ENCODE peak calls at places on chromosomes 12 and 14, in five cellular contexts. G is GM12878, C is astrocyte, Y is keratinocyte, D is neural progenitor cell. M is an unnamed sample.

GRCh38 chr14:22188346-22188745 is 400.7 kb downstream of the DAD1 start:
- DNase-seq in G (no peak), C (no peak), Y (no peak), D (no peak), M (no peak)

GRCh38 chr12:47885012-47885501 is 19.7 kb downstream of the VDR start:
- DNase-seq in G (peak; percentile 71), C (no peak), Y (no peak), D (no peak), M (no peak)

GRCh38 chr12:22588817-22589216 is 36.2 kb upstream of the ETNK1 start:
- DNase-seq in G (no peak), C (no peak), Y (no peak), D (no peak), M (peak; percentile 22)

GRCh38 chr12:26748412-26748740 is 84.6 kb downstream of the ITPR2 start:
- DNase-seq in G (no peak), C (no peak), Y (no peak), D (no peak), M (no peak)

GRCh38 chr12:113063396-113064350 is 7.1 kb downstream of the DTX1 start:
- DNase-seq in G (no peak), C (no peak), Y (no peak), D (no peak), M (no peak)

GRCh38 chr12:108611884-108612415 is 14.1 kb upstream of the TMEM119 start:
- DNase-seq in G (no peak), C (peak; percentile 96), Y (peak; percentile 71), D (peak; percentile 68), M (peak; percentile 94)

GRCh38 chr14:104364830-104365229 is 214.7 kb upstream of the C14orf180 start:
- DNase-seq in G (no peak), C (no peak), Y (no peak), D (no peak), M (no peak)

GRCh38 chr14:81516941-81517797 is 16.5 kb downstream of the SEL1L start:
- DNase-seq in G (no peak), C (peak; percentile 41), Y (no peak), D (peak; percentile 32), M (peak; percentile 63)

GRCh38 chr14:102775855-102776760 is 1.1 kb upstream of the TRAF3 start:
- DNase-seq in G (no peak), C (peak; percentile 77), Y (no peak), D (no peak), M (peak; percentile 90)

GRCh38 chr12:68480526-68480925 is 130.2 kb upstream of the RAP1B start:
- DNase-seq in G (no peak), C (no peak), Y (no peak), D (no peak), M (no peak)

GRCh38 chr12:88036368-88036965 is 7.3 kb upstream of the C12orf50 start:
- DNase-seq in G (no peak), C (peak; percentile 40), Y (no peak), D (no peak), M (peak; percentile 68)

GRCh38 chr12:128637616-128638606 is 185.8 kb downstream of the SLC15A4 start:
- DNase-seq in G (peak; percentile 43), C (no peak), Y (no peak), D (no peak), M (no peak)

GRCh38 chr12:59055204-59055839 is 135.0 kb upstream of the LRIG3 start:
- DNase-seq in G (no peak), C (peak; percentile 69), Y (peak; percentile 86), D (no peak), M (peak; percentile 81)

GRCh38 chr12:79143803-79144202 is 279.2 kb downstream of the SYT1 start:
- DNase-seq in G (no peak), C (peak; percentile 43), Y (no peak), D (no peak), M (no peak)

GRCh38 chr12:1847411-1847810 is 27.0 kb downstream of the LRTM2 start:
- DNase-seq in G (no peak), C (no peak), Y (no peak), D (no peak), M (no peak)

GRCh38 chr12:94628369-94628768 is 22.0 kb downstream of the TMCC3 start:
- DNase-seq in G (no peak), C (no peak), Y (no peak), D (no peak), M (no peak)

GRCh38 chr12:70332236-70332635 is 33.9 kb upstream of the KCNMB4 start:
- DNase-seq in G (no peak), C (no peak), Y (no peak), D (no peak), M (no peak)

GRCh38 chr12:92469837-92470236 is 233.0 kb upstream of the PLEKHG7 start:
- DNase-seq in G (no peak), C (peak; percentile 69), Y (no peak), D (no peak), M (peak; percentile 46)

GRCh38 chr12:25155031-25155576 is 39.9 kb downstream of the DNAI7 start:
- DNase-seq in G (peak; percentile 57), C (peak; percentile 20), Y (no peak), D (peak; percentile 30), M (peak; percentile 47)

GRCh38 chr12:127113945-127114344 is 1153.0 kb upstream of the TMEM132C start:
- DNase-seq in G (no peak), C (no peak), Y (no peak), D (peak; percentile 28), M (no peak)

GRCh38 chr12:131084341-131085011 is 130.8 kb downstream of the ADGRD1 start:
- DNase-seq in G (no peak), C (no peak), Y (no peak), D (no peak), M (no peak)

DNA sequence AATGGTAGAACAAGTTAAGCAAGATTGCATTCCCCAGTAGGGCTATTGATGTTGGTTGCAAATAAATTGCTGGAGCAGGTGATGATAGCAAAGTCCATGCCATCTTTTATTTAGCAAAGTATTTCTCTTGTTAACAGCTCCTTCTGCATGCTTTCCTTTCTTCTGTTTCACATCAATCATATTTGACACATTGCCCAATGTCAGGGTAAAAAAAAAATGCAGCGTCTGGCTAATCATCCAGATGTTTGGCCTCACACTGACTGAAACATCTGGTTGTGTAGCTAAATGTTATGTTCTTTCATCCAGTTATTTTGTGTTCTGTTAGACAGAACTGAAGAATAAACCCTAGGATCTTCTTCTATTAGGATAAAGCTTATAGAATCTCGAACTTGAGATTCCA is 859.3 kb downstream of the DIO2 start:
- DNase-seq in G (no peak), C (no peak), Y (no peak), D (no peak), M (no peak)
- H2AFZ ChIP-seq in G (no peak overlapping the region), C (no peak overlapping the region), Y (no peak overlapping the region), D (no peak overlapping the region), M (no peak overlapping the region)

DNA sequence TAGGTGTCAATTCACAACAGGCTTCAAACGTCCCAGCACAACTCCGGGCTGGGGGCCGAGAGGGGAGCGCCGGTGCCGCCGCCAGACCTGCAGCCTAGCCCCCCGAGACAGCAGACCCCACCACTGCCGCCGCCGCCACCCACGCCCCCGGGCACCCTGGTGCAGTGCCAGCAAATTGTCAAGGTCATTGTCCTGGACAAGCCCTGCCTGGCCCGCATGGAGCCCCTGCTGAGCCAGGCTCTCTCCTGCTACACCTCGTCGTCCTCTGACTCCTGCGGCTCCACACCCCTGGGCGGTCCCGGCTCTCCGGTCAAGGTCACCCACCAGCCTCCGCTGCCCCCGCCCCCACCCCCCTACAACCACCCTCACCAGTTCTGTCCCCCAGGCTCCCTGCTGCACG is 39.4 kb downstream of the SLC6A12 start:
- DNase-seq in G (no peak), C (no peak), Y (no peak), D (no peak), M (no peak)
- H2AFZ ChIP-seq in G (no peak overlapping the region), C (no peak overlapping the region), Y (no peak overlapping the region), D (no peak overlapping the region), M (no peak overlapping the region)

DNA sequence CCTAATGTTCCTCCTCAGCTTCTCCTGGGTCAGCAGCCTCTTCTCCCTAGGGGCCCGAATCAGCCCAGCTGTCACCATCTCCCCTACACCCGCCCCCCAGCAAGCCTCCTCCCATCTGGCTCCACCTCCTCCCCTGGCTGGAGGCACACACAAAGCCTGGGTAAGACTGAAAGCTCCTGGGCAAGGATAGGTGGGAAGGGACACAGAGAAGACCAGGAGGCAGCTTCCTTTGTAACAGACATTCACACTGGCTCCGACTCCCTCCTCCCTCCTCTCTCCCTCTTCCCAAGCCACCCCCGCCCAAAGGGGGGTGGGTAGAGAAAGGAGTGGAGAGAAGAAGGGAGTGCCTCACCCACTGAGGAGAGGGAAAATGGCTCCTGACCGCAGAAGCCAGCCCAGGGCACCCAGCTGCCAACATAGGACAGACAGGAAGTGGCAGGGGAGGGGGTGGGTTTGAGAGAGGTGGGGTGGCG is 4.0 kb downstream of the CHD4 start:
- DNase-seq in G (no peak), C (peak; percentile 27), Y (no peak), D (peak; percentile 46), M (peak; percentile 53)
- H2AFZ ChIP-seq in G (no peak overlapping the region), C (no peak overlapping the region), Y (no peak overlapping the region), D (no peak overlapping the region), M (no peak overlapping the region)

GRCh38 chr12:72094490-72094889 is 155.8 kb downstream of the TPH2 start:
- DNase-seq in G (no peak), C (no peak), Y (no peak), D (no peak), M (no peak)
- H2AFZ ChIP-seq in G (no peak overlapping the region), C (no peak overlapping the region), Y (no peak overlapping the region), D (no peak overlapping the region), M (no peak overlapping the region)